ENCODE peak calls at places on chromosomes 3 and 15, in six cellular contexts. One of them, this sample, is unnamed.

GRCh38 chr3:141552440-141552991 is 65.7 kb downstream of the RASA2 start:
- DNase-seq in cardiac muscle cell: no peak
- DNase-seq in neural progenitor cell: no peak
- DNase-seq in brain microvascular endothelial cell: no peak
- DNase-seq in fibroblast of lung: no peak
- DNase-seq in PC-3: no peak
- DNase-seq in this sample: no peak

GRCh38 chr15:49530106-49530505 is 90.5 kb downstream of the FAM227B start:
- DNase-seq in fibroblast of lung: peak
- DNase-seq in cardiac muscle cell: no peak
- DNase-seq in PC-3: peak
- DNase-seq in brain microvascular endothelial cell: no peak
- DNase-seq in neural progenitor cell: no peak
- DNase-seq in this sample: peak

GRCh38 chr3:195425849-195426248 is 17.0 kb downstream of the ACAP2 start:
- DNase-seq in fibroblast of lung: no peak
- DNase-seq in brain microvascular endothelial cell: no peak
- DNase-seq in cardiac muscle cell: no peak
- DNase-seq in PC-3: no peak
- DNase-seq in neural progenitor cell: no peak
- DNase-seq in this sample: no peak

GRCh38 chr3:157066335-157067071 is 93.4 kb downstream of the CCNL1 start:
- DNase-seq in neural progenitor cell: no peak
- DNase-seq in fibroblast of lung: peak
- DNase-seq in brain microvascular endothelial cell: no peak
- DNase-seq in PC-3: peak
- DNase-seq in cardiac muscle cell: no peak
- DNase-seq in this sample: peak

GRCh38 chr3:15330031-15330596 is 2.3 kb downstream of the SH3BP5 start:
- DNase-seq in PC-3: no peak
- DNase-seq in brain microvascular endothelial cell: peak
- DNase-seq in neural progenitor cell: peak
- DNase-seq in fibroblast of lung: peak
- DNase-seq in cardiac muscle cell: no peak
- DNase-seq in this sample: peak

GRCh38 chr3:55842204-55842603 is 355.1 kb upstream of the WNT5A start:
- DNase-seq in brain microvascular endothelial cell: no peak
- DNase-seq in cardiac muscle cell: no peak
- DNase-seq in neural progenitor cell: peak
- DNase-seq in fibroblast of lung: no peak
- DNase-seq in PC-3: no peak
- DNase-seq in this sample: no peak

GRCh38 chr15:99492275-99492674 is 73.5 kb upstream of the MEF2A start:
- DNase-seq in cardiac muscle cell: no peak
- DNase-seq in brain microvascular endothelial cell: no peak
- DNase-seq in fibroblast of lung: no peak
- DNase-seq in neural progenitor cell: no peak
- DNase-seq in PC-3: no peak
- DNase-seq in this sample: no peak

GRCh38 chr15:65303687-65304392 is 637 bp upstream of the RNU5B-1 start:
- DNase-seq in PC-3: peak
- DNase-seq in brain microvascular endothelial cell: peak
- DNase-seq in fibroblast of lung: peak
- DNase-seq in cardiac muscle cell: peak
- DNase-seq in neural progenitor cell: peak
- DNase-seq in this sample: peak

GRCh38 chr15:40879609-40880008 is 5.6 kb upstream of the RHOV start:
- DNase-seq in brain microvascular endothelial cell: no peak
- DNase-seq in cardiac muscle cell: no peak
- DNase-seq in fibroblast of lung: no peak
- DNase-seq in neural progenitor cell: no peak
- DNase-seq in PC-3: no peak
- DNase-seq in this sample: no peak

GRCh38 chr3:153291052-153291689 is 129.1 kb downstream of the RAP2B start:
- DNase-seq in fibroblast of lung: peak
- DNase-seq in neural progenitor cell: peak
- DNase-seq in PC-3: peak
- DNase-seq in cardiac muscle cell: peak
- DNase-seq in brain microvascular endothelial cell: peak
- DNase-seq in this sample: peak

GRCh38 chr3:99885085-99885484 is 67.4 kb downstream of the CMSS1 start:
- DNase-seq in fibroblast of lung: no peak
- DNase-seq in brain microvascular endothelial cell: no peak
- DNase-seq in cardiac muscle cell: no peak
- DNase-seq in neural progenitor cell: no peak
- DNase-seq in PC-3: no peak
- DNase-seq in this sample: no peak
- H3K4me3 ChIP-seq in fibroblast of lung: no peak
- H3K4me3 ChIP-seq in brain microvascular endothelial cell: no peak
- H3K4me3 ChIP-seq in cardiac muscle cell: no peak
- H3K4me3 ChIP-seq in neural progenitor cell: no peak
- H3K4me3 ChIP-seq in PC-3: no peak
- H3K4me3 ChIP-seq in this sample: no peak

GRCh38 chr3:196528639-196529233 is 13.6 kb upstream of the SMCO1 start:
- DNase-seq in neural progenitor cell: peak
- DNase-seq in brain microvascular endothelial cell: peak
- DNase-seq in fibroblast of lung: peak
- DNase-seq in cardiac muscle cell: peak
- DNase-seq in PC-3: peak
- DNase-seq in this sample: peak
- TF ChIP-seq CTCF in neural progenitor cell: peak
- TF ChIP-seq CTCF in brain microvascular endothelial cell: peak
- TF ChIP-seq CTCF in fibroblast of lung: peak
- TF ChIP-seq CTCF in cardiac muscle cell: peak
- TF ChIP-seq CTCF in PC-3: peak
- TF ChIP-seq CTCF in this sample: peak

GRCh38 chr3:107604057-107604802 is 81.5 kb downstream of the BBX start:
- DNase-seq in cardiac muscle cell: no peak
- DNase-seq in neural progenitor cell: no peak
- DNase-seq in PC-3: no peak
- DNase-seq in brain microvascular endothelial cell: peak
- DNase-seq in fibroblast of lung: peak
- DNase-seq in this sample: peak

GRCh38 chr3:107596639-107597038 is 73.9 kb downstream of the BBX start:
- DNase-seq in cardiac muscle cell: no peak
- DNase-seq in fibroblast of lung: no peak
- DNase-seq in neural progenitor cell: no peak
- DNase-seq in PC-3: no peak
- DNase-seq in brain microvascular endothelial cell: no peak
- DNase-seq in this sample: no peak

GRCh38 chr3:107598926-107599754 is 76.4 kb downstream of the BBX start:
- DNase-seq in fibroblast of lung: peak
- DNase-seq in brain microvascular endothelial cell: peak
- DNase-seq in cardiac muscle cell: peak
- DNase-seq in PC-3: peak
- DNase-seq in neural progenitor cell: peak
- DNase-seq in this sample: peak

GRCh38 chr3:107600784-107601183 is 78.0 kb downstream of the BBX start:
- DNase-seq in brain microvascular endothelial cell: no peak
- DNase-seq in neural progenitor cell: no peak
- DNase-seq in cardiac muscle cell: no peak
- DNase-seq in PC-3: no peak
- DNase-seq in fibroblast of lung: no peak
- DNase-seq in this sample: peak

GRCh38 chr3:107599755-107600122 is 77.0 kb downstream of the BBX start:
- DNase-seq in PC-3: no peak
- DNase-seq in neural progenitor cell: no peak
- DNase-seq in brain microvascular endothelial cell: no peak
- DNase-seq in fibroblast of lung: peak
- DNase-seq in cardiac muscle cell: no peak
- DNase-seq in this sample: no peak
- H3K4me3 ChIP-seq in PC-3: peak
- H3K4me3 ChIP-seq in neural progenitor cell: peak
- H3K4me3 ChIP-seq in brain microvascular endothelial cell: peak
- H3K4me3 ChIP-seq in fibroblast of lung: peak
- H3K4me3 ChIP-seq in cardiac muscle cell: no peak
- H3K4me3 ChIP-seq in this sample: peak

GRCh38 chr3:72666444-72666755 is 181.8 kb downstream of the SHQ1 start:
- DNase-seq in brain microvascular endothelial cell: no peak
- DNase-seq in neural progenitor cell: no peak
- DNase-seq in PC-3: no peak
- DNase-seq in fibroblast of lung: no peak
- DNase-seq in cardiac muscle cell: no peak
- DNase-seq in this sample: no peak

GRCh38 chr3:72664576-72664975 is 183.7 kb downstream of the SHQ1 start:
- DNase-seq in PC-3: no peak
- DNase-seq in brain microvascular endothelial cell: no peak
- DNase-seq in neural progenitor cell: no peak
- DNase-seq in fibroblast of lung: peak
- DNase-seq in cardiac muscle cell: no peak
- DNase-seq in this sample: peak

GRCh38 chr3:72664171-72664570 is 184.1 kb downstream of the SHQ1 start:
- DNase-seq in brain microvascular endothelial cell: no peak
- DNase-seq in PC-3: no peak
- DNase-seq in fibroblast of lung: no peak
- DNase-seq in neural progenitor cell: no peak
- DNase-seq in cardiac muscle cell: no peak
- DNase-seq in this sample: no peak

GRCh38 chr3:72665103-72665502 is 183.1 kb downstream of the SHQ1 start:
- DNase-seq in neural progenitor cell: no peak
- DNase-seq in cardiac muscle cell: no peak
- DNase-seq in brain microvascular endothelial cell: no peak
- DNase-seq in PC-3: no peak
- DNase-seq in fibroblast of lung: no peak
- DNase-seq in this sample: no peak

DNA sequence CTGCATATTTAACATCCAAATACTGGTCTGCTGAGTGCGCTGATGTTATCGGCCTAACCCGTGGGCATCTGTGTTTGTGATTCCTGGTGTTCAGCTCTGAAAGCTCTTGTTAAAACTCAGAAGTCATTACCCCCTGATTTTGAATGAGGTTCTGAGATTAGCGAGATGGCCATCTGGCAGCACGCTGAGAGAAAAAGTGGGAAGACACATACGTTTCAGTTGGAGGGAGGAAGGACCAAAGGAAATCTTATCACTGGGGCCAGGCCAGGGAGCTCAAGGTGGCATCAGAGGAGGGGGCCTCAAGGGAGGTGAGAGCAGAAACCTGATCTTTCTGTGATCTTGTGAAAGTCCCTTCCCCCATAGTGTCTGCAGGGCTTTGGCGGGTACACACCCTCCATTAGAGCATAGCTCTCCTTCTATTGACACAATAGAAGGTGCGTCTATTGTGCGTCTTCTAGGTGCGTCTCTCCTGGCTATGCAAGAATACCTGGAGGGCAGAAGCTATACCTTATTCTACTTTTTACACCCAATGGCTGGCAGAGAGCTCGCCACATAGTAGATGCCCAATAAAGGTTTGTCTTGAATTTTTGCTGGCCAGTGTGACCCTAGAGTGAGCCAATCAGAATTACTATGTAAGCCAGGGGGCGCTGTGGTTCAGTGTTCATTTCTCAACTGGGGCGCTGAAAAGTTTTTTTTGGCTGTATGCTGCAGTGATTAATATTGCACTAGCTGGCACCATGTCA is 182.4 kb downstream of the SHQ1 start:
- DNase-seq in PC-3: peak
- DNase-seq in fibroblast of lung: peak
- DNase-seq in cardiac muscle cell: peak
- DNase-seq in brain microvascular endothelial cell: peak
- DNase-seq in neural progenitor cell: peak
- DNase-seq in this sample: peak
- TF ChIP-seq CTCF in PC-3: peak
- TF ChIP-seq CTCF in fibroblast of lung: peak
- TF ChIP-seq CTCF in cardiac muscle cell: peak
- TF ChIP-seq CTCF in brain microvascular endothelial cell: peak
- TF ChIP-seq CTCF in neural progenitor cell: peak
- TF ChIP-seq CTCF in this sample: peak

GRCh38 chr15:62941719-62942118 is 100.8 kb upstream of the TPM1 start:
- DNase-seq in PC-3: no peak
- DNase-seq in cardiac muscle cell: no peak
- DNase-seq in neural progenitor cell: no peak
- DNase-seq in fibroblast of lung: no peak
- DNase-seq in brain microvascular endothelial cell: peak
- DNase-seq in this sample: no peak

GRCh38 chr15:62938825-62939224 is 103.7 kb upstream of the TPM1 start:
- DNase-seq in brain microvascular endothelial cell: no peak
- DNase-seq in cardiac muscle cell: no peak
- DNase-seq in PC-3: no peak
- DNase-seq in fibroblast of lung: no peak
- DNase-seq in neural progenitor cell: no peak
- DNase-seq in this sample: no peak

GRCh38 chr15:62942411-62942810 is 100.1 kb upstream of the TPM1 start:
- DNase-seq in brain microvascular endothelial cell: no peak
- DNase-seq in PC-3: no peak
- DNase-seq in neural progenitor cell: no peak
- DNase-seq in fibroblast of lung: no peak
- DNase-seq in cardiac muscle cell: no peak
- DNase-seq in this sample: no peak

GRCh38 chr15:62940755-62941361 is 101.7 kb upstream of the TPM1 start:
- DNase-seq in cardiac muscle cell: no peak
- DNase-seq in PC-3: peak
- DNase-seq in neural progenitor cell: no peak
- DNase-seq in brain microvascular endothelial cell: peak
- DNase-seq in fibroblast of lung: peak
- DNase-seq in this sample: peak

DNA sequence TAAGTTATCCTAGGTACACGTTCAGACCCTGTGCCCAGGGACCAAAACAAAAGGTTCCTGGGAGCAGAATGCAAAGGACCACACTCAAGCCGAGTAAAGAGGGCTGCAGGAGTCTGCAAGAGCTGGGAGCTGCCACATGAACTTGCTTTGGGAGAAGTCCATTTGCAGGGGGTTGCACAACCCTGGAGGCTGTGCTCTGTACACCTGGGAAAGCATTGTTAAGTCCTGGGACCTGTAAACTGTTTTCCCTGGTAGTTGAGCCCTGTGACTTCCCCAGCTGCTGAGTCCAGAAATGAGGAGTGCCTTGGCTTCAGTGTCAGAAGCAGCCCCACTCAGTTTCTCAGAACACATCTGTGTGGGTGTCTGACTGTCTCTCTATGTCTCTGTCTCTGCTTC is 102.2 kb upstream of the TPM1 start:
- DNase-seq in cardiac muscle cell: no peak
- DNase-seq in brain microvascular endothelial cell: no peak
- DNase-seq in PC-3: no peak
- DNase-seq in fibroblast of lung: no peak
- DNase-seq in neural progenitor cell: no peak
- DNase-seq in this sample: no peak
- H3K4me3 ChIP-seq in cardiac muscle cell: no peak
- H3K4me3 ChIP-seq in brain microvascular endothelial cell: no peak
- H3K4me3 ChIP-seq in PC-3: no peak
- H3K4me3 ChIP-seq in fibroblast of lung: no peak
- H3K4me3 ChIP-seq in neural progenitor cell: no peak
- H3K4me3 ChIP-seq in this sample: no peak

GRCh38 chr3:46293035-46293724 is 50.9 kb downstream of the CCR3 start:
- DNase-seq in neural progenitor cell: peak
- DNase-seq in PC-3: no peak
- DNase-seq in fibroblast of lung: no peak
- DNase-seq in cardiac muscle cell: peak
- DNase-seq in brain microvascular endothelial cell: no peak
- DNase-seq in this sample: no peak
- TF ChIP-seq CTCF in neural progenitor cell: no peak
- TF ChIP-seq CTCF in PC-3: peak
- TF ChIP-seq CTCF in fibroblast of lung: peak
- TF ChIP-seq CTCF in cardiac muscle cell: no peak
- TF ChIP-seq CTCF in brain microvascular endothelial cell: peak
- TF ChIP-seq CTCF in this sample: no peak

This sample was measured in fibroblast of pulmonary artery.